ENCODE peak calls at places on chromosome 5, in six cellular contexts. One of them, this sample, is unnamed.

GRCh38 chr5:54094706-54095105 is 215.7 kb downstream of the ARL15 start:
- DNase-seq in HepG2: no peak
- DNase-seq in GM12878: no peak
- DNase-seq in GM12891: no peak
- DNase-seq in H1: no peak
- DNase-seq in K562: no peak
- DNase-seq in this sample: no peak

GRCh38 chr5:137218471-137218870 is 280.7 kb downstream of the SPOCK1 start:
- DNase-seq in HepG2: no peak
- DNase-seq in GM12878: no peak
- DNase-seq in GM12891: no peak
- DNase-seq in H1: no peak
- DNase-seq in K562: no peak
- DNase-seq in this sample: no peak

GRCh38 chr5:60404171-60404570 is 295.8 kb downstream of the DEPDC1B start:
- DNase-seq in HepG2: peak; percentile 23
- DNase-seq in GM12878: no peak
- DNase-seq in GM12891: no peak
- DNase-seq in H1: no peak
- DNase-seq in K562: no peak
- DNase-seq in this sample: no peak

GRCh38 chr5:34804913-34805312 is 34.1 kb upstream of the TTC23L start:
- DNase-seq in HepG2: no peak
- DNase-seq in GM12878: no peak
- DNase-seq in GM12891: no peak
- DNase-seq in H1: no peak
- DNase-seq in K562: no peak
- DNase-seq in this sample: no peak

GRCh38 chr5:135134686-135135381 is 100.8 kb upstream of the PITX1 start:
- DNase-seq in HepG2: no peak
- DNase-seq in GM12878: no peak
- DNase-seq in GM12891: no peak
- DNase-seq in H1: no peak
- DNase-seq in K562: no peak
- DNase-seq in this sample: no peak

GRCh38 chr5:21398511-21398910 is 1410.5 kb upstream of the CDH18 start:
- DNase-seq in HepG2: no peak
- DNase-seq in GM12878: no peak
- DNase-seq in GM12891: no peak
- DNase-seq in H1: no peak
- DNase-seq in K562: no peak
- DNase-seq in this sample: no peak

GRCh38 chr5:172188893-172189692 is 1.1 kb upstream of the STK10 start:
- DNase-seq in HepG2: no peak
- DNase-seq in GM12878: no peak
- DNase-seq in GM12891: no peak
- DNase-seq in H1: no peak
- DNase-seq in K562: no peak
- DNase-seq in this sample: no peak

GRCh38 chr5:103562453-103563157 is at the start of gene NUDT12:
- DNase-seq in HepG2: peak; percentile 39
- DNase-seq in GM12878: peak; percentile 42
- DNase-seq in GM12891: peak; percentile 28
- DNase-seq in H1: no peak
- DNase-seq in K562: peak; percentile 90
- DNase-seq in this sample: peak; percentile 24

GRCh38 chr5:61087921-61088320 is 74.3 kb downstream of the SMIM15 start:
- DNase-seq in HepG2: no peak
- DNase-seq in GM12878: no peak
- DNase-seq in GM12891: no peak
- DNase-seq in H1: no peak
- DNase-seq in K562: no peak
- DNase-seq in this sample: no peak

GRCh38 chr5:32092938-32093812 is 80.9 kb downstream of the GOLPH3 start:
- DNase-seq in HepG2: peak; percentile 75
- DNase-seq in GM12878: peak; percentile 17
- DNase-seq in GM12891: peak; percentile 71
- DNase-seq in H1: peak; percentile 39
- DNase-seq in K562: peak; percentile 82
- DNase-seq in this sample: peak; percentile 46

DNA sequence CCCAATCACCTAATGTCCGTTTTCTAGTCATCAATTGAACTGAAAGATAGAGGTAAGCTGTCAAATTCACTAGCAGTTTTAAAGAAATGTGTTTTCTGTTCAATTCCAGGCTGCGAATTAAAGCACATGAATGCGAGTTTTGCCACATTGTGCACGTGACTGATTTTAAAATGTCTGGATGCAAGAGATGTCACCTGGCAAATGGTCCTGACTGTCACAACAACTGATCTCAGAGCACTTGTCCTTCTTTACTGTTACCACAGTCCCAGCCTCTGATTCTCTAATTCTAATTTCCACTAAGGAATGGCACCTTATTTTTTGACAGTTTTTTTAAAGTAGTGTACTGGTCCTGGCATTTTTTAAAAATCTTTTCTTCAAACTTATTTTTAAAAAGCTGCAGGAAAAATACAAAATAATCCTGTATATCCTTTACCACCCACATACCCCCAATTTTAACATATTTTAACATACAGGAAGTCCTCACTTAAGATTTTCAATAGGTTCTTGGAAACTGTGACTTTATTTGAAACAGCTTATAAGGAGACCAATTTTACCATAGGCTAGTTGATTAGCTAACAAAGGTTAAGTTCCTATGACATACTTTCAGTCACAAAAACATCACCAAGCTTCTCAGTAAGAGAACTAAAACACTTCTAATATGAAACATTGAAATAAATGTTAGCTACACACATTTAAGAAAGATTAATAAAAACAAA is 1364.3 kb downstream of the EFNA5 start:
- DNase-seq in HepG2: no peak
- DNase-seq in GM12878: no peak
- DNase-seq in GM12891: no peak
- DNase-seq in H1: no peak
- DNase-seq in K562: no peak
- DNase-seq in this sample: no peak
- TF ChIP-seq POLR2AphosphoS5 in HepG2: no peak
- TF ChIP-seq POLR2AphosphoS5 in GM12878: no peak
- TF ChIP-seq POLR2AphosphoS5 in GM12891: no peak
- TF ChIP-seq POLR2AphosphoS5 in H1: no peak
- TF ChIP-seq POLR2AphosphoS5 in K562: no peak
- TF ChIP-seq POLR2AphosphoS5 in this sample: no peak

GRCh38 chr5:126414874-126415502 is 8.2 kb upstream of the GRAMD2B start:
- DNase-seq in HepG2: no peak
- DNase-seq in GM12878: no peak
- DNase-seq in GM12891: no peak
- DNase-seq in H1: no peak
- DNase-seq in K562: no peak
- DNase-seq in this sample: no peak
- TF ChIP-seq POLR2A in HepG2: no peak
- TF ChIP-seq POLR2A in GM12878: no peak
- TF ChIP-seq POLR2A in GM12891: no peak
- TF ChIP-seq POLR2A in H1: no peak
- TF ChIP-seq POLR2A in K562: no peak
- TF ChIP-seq POLR2A in this sample: no peak

DNA sequence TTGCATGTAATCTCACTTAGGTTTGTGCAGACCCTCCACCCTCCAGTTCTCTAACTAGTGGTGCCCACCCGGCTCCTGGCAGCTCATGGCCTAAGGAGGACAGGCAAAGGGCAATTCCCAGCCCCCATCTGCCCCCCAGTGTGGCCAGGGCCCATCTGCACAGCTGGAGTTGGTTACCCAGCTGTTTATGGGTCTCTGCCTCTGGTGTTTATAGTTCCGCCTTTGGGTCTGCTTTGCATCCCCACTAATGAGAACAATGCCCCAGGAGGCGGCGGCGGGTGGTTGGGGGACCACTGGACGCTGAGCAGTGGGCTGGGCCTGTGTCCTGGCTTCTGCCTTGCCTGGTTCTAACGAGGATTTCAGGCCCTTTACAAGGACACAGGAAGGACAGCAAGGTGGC is 62.4 kb downstream of the NDST1 start:
- DNase-seq in HepG2: no peak
- DNase-seq in GM12878: no peak
- DNase-seq in GM12891: no peak
- DNase-seq in H1: no peak
- DNase-seq in K562: no peak
- DNase-seq in this sample: no peak
- TF ChIP-seq TAF1 in HepG2: no peak
- TF ChIP-seq TAF1 in GM12878: no peak
- TF ChIP-seq TAF1 in GM12891: no peak
- TF ChIP-seq TAF1 in H1: no peak
- TF ChIP-seq TAF1 in K562: no peak
- TF ChIP-seq TAF1 in this sample: no peak

DNA sequence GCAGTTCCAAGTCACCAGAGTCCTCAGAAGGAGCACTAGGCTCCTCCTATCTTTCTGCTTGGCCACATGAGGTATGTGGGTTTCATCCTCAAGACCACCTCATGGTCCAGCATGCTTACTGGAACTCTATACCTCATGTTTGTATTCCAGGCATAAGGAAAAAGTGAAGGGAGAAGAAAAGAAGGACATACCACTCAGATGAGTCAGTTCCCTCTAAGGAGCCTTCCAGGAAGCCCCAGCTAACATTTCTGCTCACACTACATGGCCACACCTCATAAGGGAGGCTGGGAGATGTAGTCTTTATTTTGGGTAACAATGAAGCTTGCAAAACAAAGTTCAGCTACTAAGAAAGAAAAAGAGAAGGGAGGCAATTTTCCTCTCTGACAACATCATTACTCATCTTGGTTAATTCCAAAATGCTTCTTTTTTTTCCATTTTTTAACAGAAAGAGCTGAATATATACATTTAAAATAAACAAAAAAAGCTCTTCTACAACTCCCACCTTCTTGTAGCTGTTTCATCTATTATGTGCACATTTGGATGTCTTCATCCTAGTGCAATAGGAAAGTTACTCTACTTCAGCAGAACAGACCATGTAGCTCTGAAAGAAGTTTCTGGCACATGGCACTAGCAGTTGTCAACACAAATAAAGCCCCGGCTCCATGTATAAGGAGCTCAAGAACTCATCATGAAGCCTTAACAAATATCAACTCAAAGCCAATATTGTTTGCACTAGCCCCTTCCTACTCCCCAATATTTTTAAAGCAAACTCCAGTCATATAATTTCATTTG is 123.5 kb upstream of the CCDC112 start:
- DNase-seq in HepG2: no peak
- DNase-seq in GM12878: no peak
- DNase-seq in GM12891: no peak
- DNase-seq in H1: peak; percentile 19
- DNase-seq in K562: no peak
- DNase-seq in this sample: no peak
- TF ChIP-seq POLR2AphosphoS5 in HepG2: no peak
- TF ChIP-seq POLR2AphosphoS5 in GM12878: no peak
- TF ChIP-seq POLR2AphosphoS5 in GM12891: no peak
- TF ChIP-seq POLR2AphosphoS5 in H1: no peak
- TF ChIP-seq POLR2AphosphoS5 in K562: no peak
- TF ChIP-seq POLR2AphosphoS5 in this sample: no peak

DNA sequence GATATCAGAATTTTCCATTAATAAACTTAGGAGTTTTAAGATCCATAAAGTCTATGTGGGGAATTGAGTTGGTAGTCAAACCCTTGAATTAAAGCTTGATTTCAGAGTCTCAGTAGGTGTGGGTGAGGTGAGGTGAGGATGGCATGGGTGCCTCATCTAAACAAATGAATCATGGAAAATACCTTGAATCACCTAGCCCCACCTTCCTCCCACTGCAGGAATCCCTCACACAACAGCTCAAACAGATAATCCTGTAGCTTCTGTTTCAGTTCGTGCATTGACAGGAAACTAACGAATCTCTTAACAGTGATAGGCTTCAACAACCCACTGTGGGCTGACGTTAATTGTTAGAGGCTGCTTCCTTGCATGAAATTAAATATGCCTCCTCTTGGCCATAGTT is 185.0 kb downstream of the SREK1 start:
- DNase-seq in HepG2: no peak
- DNase-seq in GM12878: no peak
- DNase-seq in GM12891: no peak
- DNase-seq in H1: no peak
- DNase-seq in K562: no peak
- DNase-seq in this sample: no peak
- TF ChIP-seq POLR2A in HepG2: no peak
- TF ChIP-seq POLR2A in GM12878: no peak
- TF ChIP-seq POLR2A in GM12891: no peak
- TF ChIP-seq POLR2A in H1: no peak
- TF ChIP-seq POLR2A in K562: no peak
- TF ChIP-seq POLR2A in this sample: no peak

GRCh38 chr5:17217421-17218352 is at the start of gene BASP1:
- DNase-seq in HepG2: no peak
- DNase-seq in GM12878: no peak
- DNase-seq in GM12891: peak; percentile 64
- DNase-seq in H1: no peak
- DNase-seq in K562: no peak
- DNase-seq in this sample: peak; percentile 49
- TF ChIP-seq TAF1 in HepG2: no peak
- TF ChIP-seq TAF1 in GM12878: peak; percentile 78
- TF ChIP-seq TAF1 in GM12891: peak; percentile 62
- TF ChIP-seq TAF1 in H1: peak; percentile 88
- TF ChIP-seq TAF1 in K562: no peak
- TF ChIP-seq TAF1 in this sample: peak; percentile 65

GRCh38 chr5:1464096-1464446 is 18.8 kb upstream of the SLC6A3 start:
- DNase-seq in HepG2: no peak
- DNase-seq in GM12878: no peak
- DNase-seq in GM12891: no peak
- DNase-seq in H1: no peak
- DNase-seq in K562: no peak
- DNase-seq in this sample: no peak

GRCh38 chr5:1463326-1464095 is 18.3 kb upstream of the SLC6A3 start:
- DNase-seq in HepG2: no peak
- DNase-seq in GM12878: no peak
- DNase-seq in GM12891: no peak
- DNase-seq in H1: no peak
- DNase-seq in K562: no peak
- DNase-seq in this sample: no peak

GRCh38 chr5:1464511-1464910 is 19.3 kb upstream of the SLC6A3 start:
- DNase-seq in HepG2: no peak
- DNase-seq in GM12878: no peak
- DNase-seq in GM12891: no peak
- DNase-seq in H1: no peak
- DNase-seq in K562: no peak
- DNase-seq in this sample: no peak

GRCh38 chr5:1461396-1461795 is 16.2 kb upstream of the SLC6A3 start:
- DNase-seq in HepG2: no peak
- DNase-seq in GM12878: no peak
- DNase-seq in GM12891: no peak
- DNase-seq in H1: no peak
- DNase-seq in K562: no peak
- DNase-seq in this sample: no peak

DNA sequence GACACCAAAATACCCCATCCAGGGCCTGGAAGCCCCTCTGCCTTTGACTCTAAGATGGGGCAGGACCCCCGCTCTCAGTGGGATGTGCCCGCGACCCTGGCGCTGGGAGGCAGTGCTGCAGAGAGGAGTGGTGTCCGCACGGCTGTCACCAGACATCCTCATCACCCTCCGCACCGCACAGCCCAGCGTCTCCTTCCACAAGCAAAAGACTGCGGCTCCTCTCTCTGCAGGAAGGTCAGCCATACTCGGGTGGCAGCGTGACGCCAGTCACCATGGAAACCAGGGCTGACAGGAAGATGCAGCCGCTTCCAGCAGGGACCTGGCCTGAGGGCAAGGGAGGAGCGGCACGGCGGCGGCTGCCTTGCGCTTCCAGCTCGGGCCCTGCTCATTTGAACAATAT is 17.1 kb upstream of the SLC6A3 start:
- DNase-seq in HepG2: no peak
- DNase-seq in GM12878: no peak
- DNase-seq in GM12891: no peak
- DNase-seq in H1: no peak
- DNase-seq in K562: no peak
- DNase-seq in this sample: no peak
- TF ChIP-seq POLR2AphosphoS5 in HepG2: no peak
- TF ChIP-seq POLR2AphosphoS5 in GM12878: no peak
- TF ChIP-seq POLR2AphosphoS5 in GM12891: no peak
- TF ChIP-seq POLR2AphosphoS5 in H1: peak; percentile 40
- TF ChIP-seq POLR2AphosphoS5 in K562: no peak
- TF ChIP-seq POLR2AphosphoS5 in this sample: no peak

This sample was measured in GM12892.